ENCODE peak calls at places on chromosomes 13 and 19, in four cellular contexts. E is osteoblast, U is heart left ventricle, B is lower lobe of right lung. F is an unnamed sample. For H3K9me3, the result is how much of the 10 kb centered on the place peaks cover.

GRCh38 chr13:80339578-80339840 is 1.4 kb downstream of the SPRY2 start:
- DNase-seq in E (peak), U (no peak), B (no peak), F (no peak)

GRCh38 chr13:23934481-23934880 is 37.2 kb upstream of the C1QTNF9B start:
- DNase-seq in E (peak), U (no peak), B (no peak), F (no peak)

GRCh38 chr13:32645854-32646253 is 59.6 kb downstream of the PDS5B start:
- DNase-seq in E (no peak), U (no peak), B (no peak), F (no peak)

GRCh38 chr13:42379241-42379640 is 107.3 kb downstream of the AKAP11 start:
- DNase-seq in E (no peak), U (no peak), B (no peak), F (no peak)

GRCh38 chr19:45451181-45451849 is 16.5 kb upstream of the FOSB start:
- DNase-seq in E (peak), U (no peak), B (no peak), F (no peak)

GRCh38 chr13:25874907-25875306 is 176.9 kb downstream of the SHISA2 start:
- DNase-seq in E (no peak), U (no peak), B (no peak), F (no peak)

GRCh38 chr13:40490086-40490723 is 176.2 kb downstream of the FOXO1 start:
- DNase-seq in E (no peak), U (no peak), B (no peak), F (no peak)

GRCh38 chr13:20356437-20356836 is 124.3 kb upstream of the GJB6 start:
- DNase-seq in E (no peak), U (no peak), B (no peak), F (no peak)

GRCh38 chr13:25375727-25376358 is 4.1 kb downstream of the ATP8A2 start:
- DNase-seq in E (peak), U (no peak), B (no peak), F (peak)

GRCh38 chr13:21663197-21663596 is 7.7 kb upstream of the FGF9 start:
- DNase-seq in E (no peak), U (no peak), B (no peak), F (peak)

GRCh38 chr13:99083976-99084375 is 106.1 kb upstream of the DOCK9 start:
- DNase-seq in E (no peak), U (no peak), B (no peak), F (no peak)

GRCh38 chr13:99133230-99133629 is 67.4 kb upstream of the UBAC2 start:
- DNase-seq in E (no peak), U (no peak), B (no peak), F (no peak)

GRCh38 chr19:17074628-17075034 is 621 bp downstream of the HAUS8 start:
- DNase-seq in E (peak), U (no peak), B (no peak), F (no peak)

GRCh38 chr19:2059422-2060201 is 8.6 kb upstream of the MKNK2 start:
- DNase-seq in E (peak), U (peak), B (peak), F (peak)
- H3K4me3 ChIP-seq in E (peak), U (peak), B (peak), F (no peak)

DNA sequence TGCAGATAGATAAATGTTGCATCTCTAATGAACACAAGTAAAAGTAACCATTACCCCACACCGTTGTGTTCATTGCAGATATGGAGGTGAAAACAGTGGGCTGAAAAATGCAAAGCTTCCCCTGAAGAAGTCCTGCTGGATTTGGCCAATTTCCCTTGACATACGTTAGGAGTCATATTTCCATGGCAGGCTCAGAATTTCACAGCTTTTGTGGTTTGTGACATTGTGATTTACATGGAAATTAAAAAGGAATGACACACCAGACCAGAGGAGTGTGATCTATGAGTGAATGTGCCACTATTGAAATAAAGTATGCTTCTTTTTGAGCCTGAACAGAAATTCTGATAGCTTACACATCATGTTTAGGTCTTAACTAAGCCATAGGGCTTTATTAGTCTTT is 221.1 kb upstream of the TMTC4 start:
- DNase-seq in E (no peak), U (no peak), B (no peak), F (no peak)
- TF ChIP-seq CTCF in E (no peak), U (no peak), B (no peak), F (no peak)

GRCh38 chr19:22601906-22602630 is 32.1 kb upstream of the ZNF492 start:
- DNase-seq in E (peak), U (no peak), B (no peak), F (no peak)
- H3K9me3 ChIP-seq in E (under half), U (under half), B (under half), F (half or more)

GRCh38 chr19:7871530-7872305 is 2.5 kb downstream of the PRR36 start:
- DNase-seq in E (peak), U (peak), B (peak), F (peak)
- H3K4me3 ChIP-seq in E (peak), U (peak), B (peak), F (no peak)

DNA sequence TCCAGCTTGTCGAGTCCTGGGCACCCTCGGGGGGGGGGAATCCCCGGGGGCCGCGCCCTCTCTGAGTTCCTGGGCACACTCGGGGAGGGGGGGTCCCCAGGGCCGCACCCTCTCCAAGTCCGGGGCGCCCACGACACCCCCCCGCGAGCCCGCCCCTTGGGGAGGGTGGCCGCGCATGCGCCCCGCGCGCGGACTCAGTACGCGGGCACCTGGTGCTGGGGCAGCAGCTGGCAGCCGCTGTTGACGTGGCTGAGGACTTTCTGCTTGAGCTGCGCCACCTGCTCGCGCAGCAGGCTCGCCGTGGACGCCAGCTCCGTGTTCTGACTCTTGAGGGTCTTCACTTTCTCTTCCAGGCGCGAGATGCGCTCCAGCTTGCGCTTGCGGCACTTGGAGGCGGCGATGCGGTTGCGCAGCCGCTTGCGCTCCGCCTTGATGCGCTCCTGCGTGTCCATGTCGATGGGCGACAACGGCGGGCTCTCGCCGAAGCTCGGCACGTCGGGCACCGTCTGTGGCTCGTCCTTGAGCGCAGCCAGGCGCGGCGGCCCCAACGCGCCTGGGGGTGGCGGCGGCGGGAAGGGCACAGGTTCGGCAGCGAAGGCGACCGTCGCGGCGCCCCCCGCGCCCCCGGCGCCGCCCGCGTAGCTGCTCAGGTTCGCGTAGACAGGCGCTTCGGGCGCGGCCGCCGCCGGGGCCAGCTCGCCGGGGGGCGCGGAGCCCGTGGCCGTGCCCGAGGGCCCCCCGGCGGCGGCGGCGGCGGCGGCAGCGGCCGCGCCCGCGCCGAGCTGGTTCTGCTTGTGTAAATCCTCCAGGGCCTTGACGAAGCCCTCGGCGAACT is 958 bp downstream of the JUND start:
- DNase-seq in E (peak), U (peak), B (peak), F (peak)
- TF ChIP-seq CTCF in E (no peak), U (no peak), B (no peak), F (no peak)

GRCh38 chr13:103471896-103472295 is 405.7 kb upstream of the SLC10A2 start:
- DNase-seq in E (no peak), U (no peak), B (no peak), F (no peak)

GRCh38 chr13:103469771-103470170 is 403.6 kb upstream of the SLC10A2 start:
- DNase-seq in E (no peak), U (no peak), B (no peak), F (no peak)

DNA sequence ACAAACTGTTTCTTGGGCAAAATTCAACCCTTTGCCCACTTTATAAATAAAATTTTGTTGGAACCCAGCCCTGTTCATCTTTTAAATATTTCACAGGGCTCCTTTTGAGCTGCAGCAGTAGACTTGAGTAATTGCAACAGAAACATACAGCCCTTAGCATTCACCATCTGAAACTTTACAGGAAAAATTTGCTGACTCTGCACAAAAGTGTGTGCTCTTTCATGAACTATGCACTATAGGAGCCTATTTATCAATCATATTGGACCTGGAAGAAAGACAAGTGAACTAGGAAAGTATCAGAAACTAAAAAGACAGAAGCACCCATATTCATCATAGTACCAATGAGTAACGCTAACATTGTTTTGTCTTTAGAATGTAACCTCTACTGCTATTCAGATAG is 406.9 kb upstream of the SLC10A2 start:
- DNase-seq in E (no peak), U (no peak), B (no peak), F (no peak)
- H3K9me3 ChIP-seq in E (under half), U (under half), B (under half), F (under half)

GRCh38 chr13:114057131-114058050 is 75.0 kb downstream of the RASA3 start:
- DNase-seq in E (peak), U (no peak), B (no peak), F (no peak)

GRCh38 chr13:114058051-114058867 is 74.2 kb downstream of the RASA3 start:
- DNase-seq in E (no peak), U (no peak), B (no peak), F (no peak)

GRCh38 chr13:114055766-114056165 is 76.7 kb downstream of the RASA3 start:
- DNase-seq in E (no peak), U (no peak), B (no peak), F (no peak)

GRCh38 chr13:114054830-114055439 is 77.5 kb downstream of the RASA3 start:
- DNase-seq in E (no peak), U (no peak), B (no peak), F (no peak)

DNA sequence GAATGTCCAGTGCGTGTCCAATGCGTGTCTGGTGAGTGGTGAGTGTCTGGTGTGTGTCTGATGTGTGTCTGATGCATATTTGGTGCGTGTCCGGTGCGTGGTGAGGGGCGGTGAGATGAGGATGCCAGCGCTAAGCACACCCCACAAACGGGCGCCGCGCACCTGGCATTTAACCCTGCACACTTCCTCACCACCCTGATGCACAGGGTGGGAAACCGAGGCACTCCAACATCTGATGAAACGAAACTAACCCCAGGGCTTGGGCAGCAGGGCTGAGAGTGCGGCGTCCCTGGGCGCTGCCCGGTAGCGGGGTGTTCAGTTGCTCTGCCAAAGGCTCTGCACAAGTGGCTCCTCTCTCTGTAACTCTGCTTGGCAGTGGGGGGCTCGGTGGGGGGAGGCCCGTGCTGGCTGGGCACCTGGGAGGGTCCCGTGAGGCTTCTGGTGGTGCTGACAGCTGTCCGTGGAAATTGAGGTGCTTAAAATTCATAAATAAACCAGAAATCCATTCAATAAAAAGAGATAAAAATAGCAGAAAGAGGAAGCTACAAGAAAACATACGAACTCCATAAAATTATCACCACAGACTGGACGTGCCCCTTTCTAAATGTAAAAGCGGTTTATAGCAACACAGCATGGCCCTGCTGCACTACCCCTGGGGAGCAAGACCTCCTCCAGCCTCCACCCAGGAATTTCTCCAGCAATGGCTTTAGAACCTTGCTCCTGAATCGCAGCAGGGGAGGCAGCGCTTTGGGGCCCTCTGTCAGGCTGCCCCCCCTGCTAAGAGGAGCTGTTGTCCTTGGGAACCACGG is 76.0 kb downstream of the RASA3 start:
- DNase-seq in E (no peak), U (no peak), B (no peak), F (no peak)
- H3K4me3 ChIP-seq in E (no peak), U (no peak), B (no peak), F (no peak)

GRCh38 chr19:46454244-46454643 is 17.1 kb downstream of the PNMA8A start:
- DNase-seq in E (no peak), U (no peak), B (no peak), F (no peak)
- TF ChIP-seq CTCF in E (no peak), U (no peak), B (no peak), F (no peak)

GRCh38 chr19:40641306-40641705 is 40.1 kb downstream of the LTBP4 start:
- DNase-seq in E (no peak), U (no peak), B (no peak), F (no peak)
- H3K9me3 ChIP-seq in E (under half), U (under half), B (under half), F (under half)

GRCh38 chr13:19266979-19267378 is 85.4 kb upstream of the TUBA3C start:
- DNase-seq in E (no peak), U (no peak), B (no peak), F (no peak)
- H3K4me3 ChIP-seq in E (no peak), U (no peak), B (no peak), F (no peak)